ENCODE peak calls at places on chromosomes 12 and 14, in seven cellular contexts. One of them, this sample, is unnamed.

GRCh38 chr12:50326636-50327284 is 43.4 kb upstream of the LIMA1 start:
- DNase-seq in D341Med: no peak
- DNase-seq in erythroblast: no peak
- DNase-seq in NCI-H2029 treated with DMSO at 0.1 percent for 48 hours: peak
- DNase-seq in GM12892: no peak
- DNase-seq in neuronal stem cell: no peak
- DNase-seq in NCI-H774: peak
- DNase-seq in this sample: no peak

GRCh38 chr14:97760050-97760449 is 962.9 kb downstream of the VRK1 start:
- DNase-seq in D341Med: no peak
- DNase-seq in erythroblast: no peak
- DNase-seq in NCI-H2029 treated with DMSO at 0.1 percent for 48 hours: no peak
- DNase-seq in GM12892: no peak
- DNase-seq in neuronal stem cell: no peak
- DNase-seq in NCI-H774: no peak
- DNase-seq in this sample: no peak

GRCh38 chr12:57005980-57006808 is at the start of gene ZBTB39:
- DNase-seq in D341Med: peak
- DNase-seq in erythroblast: peak
- DNase-seq in NCI-H2029 treated with DMSO at 0.1 percent for 48 hours: no peak
- DNase-seq in GM12892: peak
- DNase-seq in neuronal stem cell: peak
- DNase-seq in NCI-H774: peak
- DNase-seq in this sample: no peak

GRCh38 chr12:32292175-32292574 is 107.2 kb upstream of the FGD4 start:
- DNase-seq in D341Med: no peak
- DNase-seq in erythroblast: no peak
- DNase-seq in NCI-H2029 treated with DMSO at 0.1 percent for 48 hours: no peak
- DNase-seq in GM12892: no peak
- DNase-seq in neuronal stem cell: no peak
- DNase-seq in NCI-H774: no peak
- DNase-seq in this sample: no peak

GRCh38 chr14:97456958-97457357 is 659.8 kb downstream of the VRK1 start:
- DNase-seq in D341Med: no peak
- DNase-seq in erythroblast: no peak
- DNase-seq in NCI-H2029 treated with DMSO at 0.1 percent for 48 hours: no peak
- DNase-seq in GM12892: no peak
- DNase-seq in neuronal stem cell: no peak
- DNase-seq in NCI-H774: no peak
- DNase-seq in this sample: no peak

GRCh38 chr12:92417343-92417742 is 271.7 kb upstream of the BTG1 start:
- DNase-seq in D341Med: no peak
- DNase-seq in erythroblast: no peak
- DNase-seq in NCI-H2029 treated with DMSO at 0.1 percent for 48 hours: no peak
- DNase-seq in GM12892: no peak
- DNase-seq in neuronal stem cell: no peak
- DNase-seq in NCI-H774: no peak
- DNase-seq in this sample: no peak

GRCh38 chr14:100535287-100536131 is 51.7 kb downstream of the BEGAIN start:
- DNase-seq in D341Med: no peak
- DNase-seq in erythroblast: no peak
- DNase-seq in NCI-H2029 treated with DMSO at 0.1 percent for 48 hours: no peak
- DNase-seq in GM12892: peak
- DNase-seq in neuronal stem cell: no peak
- DNase-seq in NCI-H774: no peak
- DNase-seq in this sample: no peak

GRCh38 chr14:69259176-69259530 is 805 bp upstream of the GALNT16 start:
- DNase-seq in D341Med: no peak
- DNase-seq in erythroblast: no peak
- DNase-seq in NCI-H2029 treated with DMSO at 0.1 percent for 48 hours: no peak
- DNase-seq in GM12892: no peak
- DNase-seq in neuronal stem cell: no peak
- DNase-seq in NCI-H774: no peak
- DNase-seq in this sample: no peak

GRCh38 chr12:91250273-91250672 is 67.7 kb upstream of the DCN start:
- DNase-seq in D341Med: no peak
- DNase-seq in erythroblast: no peak
- DNase-seq in NCI-H2029 treated with DMSO at 0.1 percent for 48 hours: no peak
- DNase-seq in GM12892: no peak
- DNase-seq in neuronal stem cell: no peak
- DNase-seq in NCI-H774: no peak
- DNase-seq in this sample: no peak

GRCh38 chr14:72544615-72545387 is 349.1 kb downstream of the DPF3 start:
- DNase-seq in D341Med: no peak
- DNase-seq in erythroblast: no peak
- DNase-seq in NCI-H2029 treated with DMSO at 0.1 percent for 48 hours: no peak
- DNase-seq in GM12892: no peak
- DNase-seq in neuronal stem cell: peak
- DNase-seq in NCI-H774: no peak
- DNase-seq in this sample: no peak

GRCh38 chr14:74204481-74204880 is 34.8 kb upstream of the VSX2 start:
- DNase-seq in D341Med: no peak
- DNase-seq in erythroblast: no peak
- DNase-seq in NCI-H2029 treated with DMSO at 0.1 percent for 48 hours: no peak
- DNase-seq in GM12892: no peak
- DNase-seq in neuronal stem cell: no peak
- DNase-seq in NCI-H774: no peak
- DNase-seq in this sample: no peak

GRCh38 chr12:95277139-95277538 is 59.5 kb downstream of the VEZT start:
- DNase-seq in D341Med: no peak
- DNase-seq in erythroblast: no peak
- DNase-seq in NCI-H2029 treated with DMSO at 0.1 percent for 48 hours: no peak
- DNase-seq in GM12892: no peak
- DNase-seq in neuronal stem cell: no peak
- DNase-seq in NCI-H774: no peak
- DNase-seq in this sample: no peak

GRCh38 chr14:75022655-75023054 is 19.9 kb downstream of the EIF2B2 start:
- DNase-seq in D341Med: peak
- DNase-seq in erythroblast: peak
- DNase-seq in NCI-H2029 treated with DMSO at 0.1 percent for 48 hours: no peak
- DNase-seq in GM12892: no peak
- DNase-seq in neuronal stem cell: no peak
- DNase-seq in NCI-H774: no peak
- DNase-seq in this sample: no peak

GRCh38 chr12:104596128-104596799 is 139.5 kb downstream of the CHST11 start:
- DNase-seq in D341Med: no peak
- DNase-seq in erythroblast: no peak
- DNase-seq in NCI-H2029 treated with DMSO at 0.1 percent for 48 hours: no peak
- DNase-seq in GM12892: no peak
- DNase-seq in neuronal stem cell: no peak
- DNase-seq in NCI-H774: no peak
- DNase-seq in this sample: no peak

GRCh38 chr12:100987552-100988277 is 193.1 kb downstream of the ANO4 start:
- DNase-seq in D341Med: no peak
- DNase-seq in erythroblast: no peak
- DNase-seq in NCI-H2029 treated with DMSO at 0.1 percent for 48 hours: no peak
- DNase-seq in GM12892: peak
- DNase-seq in neuronal stem cell: peak
- DNase-seq in NCI-H774: peak
- DNase-seq in this sample: no peak

GRCh38 chr12:129298921-129299320 is 445.6 kb downstream of the GLT1D1 start:
- DNase-seq in D341Med: no peak
- DNase-seq in erythroblast: no peak
- DNase-seq in NCI-H2029 treated with DMSO at 0.1 percent for 48 hours: no peak
- DNase-seq in GM12892: no peak
- DNase-seq in neuronal stem cell: no peak
- DNase-seq in NCI-H774: no peak
- DNase-seq in this sample: no peak

GRCh38 chr12:124620606-124621295 is 53.3 kb upstream of the NCOR2 start:
- DNase-seq in D341Med: peak
- DNase-seq in erythroblast: no peak
- DNase-seq in NCI-H2029 treated with DMSO at 0.1 percent for 48 hours: no peak
- DNase-seq in GM12892: no peak
- DNase-seq in neuronal stem cell: no peak
- DNase-seq in NCI-H774: no peak
- DNase-seq in this sample: no peak

GRCh38 chr14:92254786-92255185 is 68.2 kb upstream of the SLC24A4 start:
- DNase-seq in D341Med: no peak
- DNase-seq in erythroblast: no peak
- DNase-seq in NCI-H2029 treated with DMSO at 0.1 percent for 48 hours: no peak
- DNase-seq in GM12892: no peak
- DNase-seq in neuronal stem cell: peak
- DNase-seq in NCI-H774: no peak
- DNase-seq in this sample: no peak

GRCh38 chr14:24710403-24711063 is 76.5 kb upstream of the GZMB start:
- DNase-seq in D341Med: peak
- DNase-seq in erythroblast: peak
- DNase-seq in NCI-H2029 treated with DMSO at 0.1 percent for 48 hours: peak
- DNase-seq in GM12892: no peak
- DNase-seq in neuronal stem cell: peak
- DNase-seq in NCI-H774: peak
- DNase-seq in this sample: peak

GRCh38 chr14:106691601-106692291 is 1165.4 kb downstream of the TMEM121 start:
- DNase-seq in D341Med: no peak
- DNase-seq in erythroblast: peak
- DNase-seq in NCI-H2029 treated with DMSO at 0.1 percent for 48 hours: no peak
- DNase-seq in GM12892: peak
- DNase-seq in neuronal stem cell: no peak
- DNase-seq in NCI-H774: no peak
- DNase-seq in this sample: no peak

GRCh38 chr14:96126783-96127271 is 77.8 kb upstream of the BDKRB2 start:
- DNase-seq in D341Med: no peak
- DNase-seq in erythroblast: no peak
- DNase-seq in NCI-H2029 treated with DMSO at 0.1 percent for 48 hours: no peak
- DNase-seq in GM12892: no peak
- DNase-seq in neuronal stem cell: no peak
- DNase-seq in NCI-H774: no peak
- DNase-seq in this sample: no peak

GRCh38 chr12:112148031-112148513 is 22.7 kb downstream of the TRAFD1 start:
- DNase-seq in D341Med: no peak
- DNase-seq in erythroblast: no peak
- DNase-seq in NCI-H2029 treated with DMSO at 0.1 percent for 48 hours: no peak
- DNase-seq in GM12892: no peak
- DNase-seq in neuronal stem cell: no peak
- DNase-seq in NCI-H774: no peak
- DNase-seq in this sample: no peak

GRCh38 chr14:77409131-77409533 is 14.2 kb downstream of the NOXRED1 start:
- DNase-seq in D341Med: no peak
- DNase-seq in erythroblast: peak
- DNase-seq in NCI-H2029 treated with DMSO at 0.1 percent for 48 hours: no peak
- DNase-seq in GM12892: no peak
- DNase-seq in neuronal stem cell: no peak
- DNase-seq in NCI-H774: no peak
- DNase-seq in this sample: peak